ENCODE peak calls at places on chromosomes 1 and 21, in eight cellular contexts. U is cardiac muscle cell; N is CD4-positive, alpha-beta memory T cell; D is cardiac fibroblast; K is aorta; O is left ventricle myocardium inferior; B is AG09309; G is AG04450. L is an unnamed sample.

GRCh38 chr1:27071049-27071416 is 58.4 kb upstream of the TENT5B start:
- DNase-seq in U (peak), N (no peak), D (peak), K (no peak), O (no peak), B (no peak), G (no peak), L (peak)

GRCh38 chr1:165355977-165356811 is at the start of gene LMX1A:
- DNase-seq in U (peak), N (no peak), D (no peak), K (no peak), O (no peak), B (no peak), G (no peak), L (peak)

GRCh38 chr1:236654957-236655356 is 31.3 kb upstream of the ACTN2 start:
- DNase-seq in U (peak), N (no peak), D (no peak), K (no peak), O (no peak), B (no peak), G (no peak), L (no peak)

GRCh38 chr1:3270403-3271245 is 183.8 kb upstream of the ARHGEF16 start:
- DNase-seq in U (no peak), N (no peak), D (no peak), K (no peak), O (no peak), B (no peak), G (no peak), L (no peak)

GRCh38 chr1:98441281-98441680 is 220.2 kb upstream of the SNX7 start:
- DNase-seq in U (no peak), N (no peak), D (no peak), K (no peak), O (no peak), B (no peak), G (no peak), L (no peak)

GRCh38 chr1:117879284-117879683 is 50.1 kb downstream of the GDAP2 start:
- DNase-seq in U (no peak), N (no peak), D (no peak), K (no peak), O (no peak), B (no peak), G (no peak), L (no peak)

GRCh38 chr1:212702672-212703071 is 3.0 kb upstream of the BATF3 start:
- DNase-seq in U (no peak), N (no peak), D (no peak), K (no peak), O (no peak), B (no peak), G (no peak), L (no peak)

GRCh38 chr1:100219879-100220278 is 29.8 kb downstream of the DBT start:
- DNase-seq in U (peak), N (no peak), D (peak), K (no peak), O (no peak), B (no peak), G (no peak), L (peak)

GRCh38 chr1:1092149-1092855 is 18.2 kb upstream of the RNF223 start:
- DNase-seq in U (no peak), N (no peak), D (no peak), K (peak), O (peak), B (no peak), G (no peak), L (no peak)

GRCh38 chr1:161193561-161194235 is 5.2 kb downstream of the ADAMTS4 start:
- DNase-seq in U (no peak), N (no peak), D (peak), K (peak), O (no peak), B (no peak), G (no peak), L (peak)

GRCh38 chr1:209607795-209608178 is 24.3 kb downstream of the CAMK1G start:
- DNase-seq in U (no peak), N (no peak), D (no peak), K (no peak), O (no peak), B (no peak), G (no peak), L (no peak)

GRCh38 chr1:41813755-41814694 is 104.7 kb downstream of the HIVEP3 start:
- DNase-seq in U (peak), N (no peak), D (peak), K (no peak), O (peak), B (no peak), G (no peak), L (peak)

GRCh38 chr1:200588698-200589097 is 31.9 kb downstream of the KIF14 start:
- DNase-seq in U (no peak), N (no peak), D (no peak), K (no peak), O (no peak), B (no peak), G (no peak), L (no peak)

GRCh38 chr1:20481158-20481617 is 4.8 kb downstream of the CAMK2N1 start:
- DNase-seq in U (no peak), N (no peak), D (no peak), K (no peak), O (no peak), B (no peak), G (no peak), L (peak)

GRCh38 chr21:31560479-31560878 is 99.0 kb upstream of the SOD1 start:
- DNase-seq in U (no peak), N (no peak), D (no peak), K (no peak), O (no peak), B (no peak), G (no peak), L (no peak)

GRCh38 chr1:157155658-157156057 is 17.5 kb upstream of the ETV3 start:
- DNase-seq in U (peak), N (no peak), D (peak), K (no peak), O (no peak), B (no peak), G (no peak), L (no peak)

GRCh38 chr1:231315887-231316286 is 21.8 kb downstream of the EXOC8 start:
- DNase-seq in U (peak), N (peak), D (peak), K (no peak), O (peak), B (no peak), G (no peak), L (peak)

GRCh38 chr1:59730759-59731478 is 83.8 kb upstream of the HOOK1 start:
- DNase-seq in U (peak), N (no peak), D (peak), K (peak), O (peak), B (peak), G (peak), L (peak)

GRCh38 chr1:242826706-242827336 is 302.3 kb upstream of the PLD5 start:
- DNase-seq in U (no peak), N (no peak), D (no peak), K (no peak), O (no peak), B (no peak), G (no peak), L (no peak)

GRCh38 chr1:220001095-220001501 is 45.2 kb downstream of the EPRS1 start:
- DNase-seq in U (no peak), N (no peak), D (no peak), K (no peak), O (no peak), B (no peak), G (no peak), L (no peak)

GRCh38 chr1:37238376-37239224 is 204.3 kb upstream of the GRIK3 start:
- DNase-seq in U (no peak), N (no peak), D (no peak), K (no peak), O (no peak), B (no peak), G (no peak), L (peak)

GRCh38 chr1:37478890-37479254 is 4.5 kb downstream of the ZC3H12A start:
- DNase-seq in U (peak), N (peak), D (peak), K (no peak), O (no peak), B (no peak), G (no peak), L (peak)

GRCh38 chr1:70336050-70336449 is 18.5 kb downstream of the ANKRD13C start:
- DNase-seq in U (no peak), N (no peak), D (no peak), K (no peak), O (no peak), B (no peak), G (no peak), L (no peak)

GRCh38 chr1:159790237-159790917 is 9.6 kb downstream of the DUSP23 start:
- DNase-seq in U (peak), N (no peak), D (peak), K (no peak), O (no peak), B (no peak), G (no peak), L (peak)

GRCh38 chr1:1274299-1274930 is 761 bp upstream of the UBE2J2 start:
- DNase-seq in U (no peak), N (no peak), D (no peak), K (no peak), O (no peak), B (no peak), G (no peak), L (no peak)

GRCh38 chr1:1989102-1989542 is 14.5 kb downstream of the CFAP74 start:
- DNase-seq in U (peak), N (no peak), D (peak), K (no peak), O (peak), B (no peak), G (no peak), L (peak)

GRCh38 chr1:232594018-232594502 is 35.9 kb downstream of the SIPA1L2 start:
- DNase-seq in U (no peak), N (no peak), D (no peak), K (no peak), O (no peak), B (no peak), G (no peak), L (peak)

GRCh38 chr1:38728176-38728908 is 131.2 kb downstream of the RRAGC start:
- DNase-seq in U (peak), N (no peak), D (peak), K (peak), O (peak), B (peak), G (no peak), L (peak)

GRCh38 chr1:61869691-61870109 is 127.4 kb downstream of the PATJ start:
- DNase-seq in U (no peak), N (no peak), D (no peak), K (no peak), O (peak), B (no peak), G (no peak), L (no peak)

GRCh38 chr1:38266197-38266520 is 219.6 kb upstream of the POU3F1 start:
- DNase-seq in U (no peak), N (no peak), D (no peak), K (no peak), O (no peak), B (no peak), G (no peak), L (no peak)

DNA sequence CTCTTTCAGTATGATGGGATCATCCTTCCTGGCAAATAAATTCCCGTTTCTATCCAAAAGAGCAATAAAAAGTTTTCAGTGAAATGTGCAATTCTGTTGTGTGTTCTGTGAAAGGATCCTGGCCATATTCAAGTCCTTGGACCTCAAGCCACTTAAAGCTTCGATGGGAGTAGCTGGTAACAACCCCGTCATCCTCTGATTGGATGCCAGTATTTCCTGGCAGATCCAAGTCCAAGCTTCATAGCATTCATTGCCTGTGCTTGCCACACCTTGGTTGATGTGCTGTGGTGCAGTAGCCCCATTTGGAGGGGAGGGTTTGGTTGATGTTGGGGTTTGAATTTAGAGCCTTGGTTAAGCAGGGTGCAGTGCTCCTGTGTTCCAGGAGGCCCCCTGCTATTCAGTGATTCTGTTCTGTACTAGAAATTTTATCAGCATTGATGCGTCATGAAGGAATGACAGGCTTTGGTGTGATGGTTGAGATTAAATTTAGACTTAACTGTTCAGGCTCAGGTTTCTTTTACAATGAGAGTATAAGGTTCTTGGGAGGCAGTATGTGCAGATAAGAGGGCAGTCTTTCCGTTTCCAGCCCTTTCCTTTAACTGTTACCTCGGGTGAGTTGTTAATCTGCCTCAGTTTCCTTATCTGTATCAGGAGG is 4.9 kb downstream of the RPL11 start:
- DNase-seq in U (peak), N (no peak), D (no peak), K (no peak), O (no peak), B (no peak), G (no peak), L (peak)
- H3K4me3 ChIP-seq in U (no peak), N (no peak), D (no peak), K (no peak), O (no peak), B (no peak), G (no peak), L (no peak)

GRCh38 chr1:31370021-31370420 is 2.9 kb downstream of the FABP3 start:
- DNase-seq in U (peak), N (no peak), D (no peak), K (no peak), O (no peak), B (no peak), G (no peak), L (no peak)

GRCh38 chr1:31371121-31371520 is 1.8 kb downstream of the FABP3 start:
- DNase-seq in U (no peak), N (no peak), D (no peak), K (no peak), O (no peak), B (no peak), G (no peak), L (no peak)

GRCh38 chr1:31372961-31373896 is at the start of gene FABP3:
- DNase-seq in U (peak), N (no peak), D (peak), K (peak), O (peak), B (no peak), G (no peak), L (peak)

GRCh38 chr1:31372051-31372450 is 825 bp downstream of the FABP3 start:
- DNase-seq in U (no peak), N (no peak), D (no peak), K (no peak), O (no peak), B (no peak), G (no peak), L (no peak)

GRCh38 chr1:31371560-31371959 is 1.3 kb downstream of the FABP3 start:
- DNase-seq in U (no peak), N (no peak), D (no peak), K (peak), O (no peak), B (no peak), G (no peak), L (no peak)
- H3K4me3 ChIP-seq in U (peak), N (no peak), D (no peak), K (no peak), O (peak), B (no peak), G (no peak), L (peak)

GRCh38 chr1:84726593-84727275 is 36.5 kb upstream of the SSX2IP start:
- DNase-seq in U (no peak), N (no peak), D (peak), K (no peak), O (no peak), B (no peak), G (no peak), L (peak)
- H3K4me3 ChIP-seq in U (no peak), N (no peak), D (no peak), K (no peak), O (no peak), B (no peak), G (no peak), L (no peak)

GRCh38 chr1:19393051-19393450 is 80.9 kb downstream of the SLC66A1 start:
- DNase-seq in U (no peak), N (no peak), D (no peak), K (no peak), O (no peak), B (no peak), G (no peak), L (no peak)
- H3K4me3 ChIP-seq in U (no peak), N (no peak), D (no peak), K (no peak), O (no peak), B (no peak), G (no peak), L (no peak)

GRCh38 chr1:150008699-150009098 is 1.8 kb downstream of the OTUD7B start:
- DNase-seq in U (no peak), N (no peak), D (no peak), K (no peak), O (no peak), B (no peak), G (no peak), L (no peak)
- H3K4me3 ChIP-seq in U (peak), N (no peak), D (peak), K (peak), O (peak), B (peak), G (peak), L (peak)

GRCh38 chr1:172845371-172845770 is 186.5 kb downstream of the FASLG start:
- DNase-seq in U (peak), N (peak), D (peak), K (no peak), O (no peak), B (no peak), G (no peak), L (peak)
- H3K4me3 ChIP-seq in U (no peak), N (no peak), D (no peak), K (no peak), O (no peak), B (no peak), G (no peak), L (no peak)

DNA sequence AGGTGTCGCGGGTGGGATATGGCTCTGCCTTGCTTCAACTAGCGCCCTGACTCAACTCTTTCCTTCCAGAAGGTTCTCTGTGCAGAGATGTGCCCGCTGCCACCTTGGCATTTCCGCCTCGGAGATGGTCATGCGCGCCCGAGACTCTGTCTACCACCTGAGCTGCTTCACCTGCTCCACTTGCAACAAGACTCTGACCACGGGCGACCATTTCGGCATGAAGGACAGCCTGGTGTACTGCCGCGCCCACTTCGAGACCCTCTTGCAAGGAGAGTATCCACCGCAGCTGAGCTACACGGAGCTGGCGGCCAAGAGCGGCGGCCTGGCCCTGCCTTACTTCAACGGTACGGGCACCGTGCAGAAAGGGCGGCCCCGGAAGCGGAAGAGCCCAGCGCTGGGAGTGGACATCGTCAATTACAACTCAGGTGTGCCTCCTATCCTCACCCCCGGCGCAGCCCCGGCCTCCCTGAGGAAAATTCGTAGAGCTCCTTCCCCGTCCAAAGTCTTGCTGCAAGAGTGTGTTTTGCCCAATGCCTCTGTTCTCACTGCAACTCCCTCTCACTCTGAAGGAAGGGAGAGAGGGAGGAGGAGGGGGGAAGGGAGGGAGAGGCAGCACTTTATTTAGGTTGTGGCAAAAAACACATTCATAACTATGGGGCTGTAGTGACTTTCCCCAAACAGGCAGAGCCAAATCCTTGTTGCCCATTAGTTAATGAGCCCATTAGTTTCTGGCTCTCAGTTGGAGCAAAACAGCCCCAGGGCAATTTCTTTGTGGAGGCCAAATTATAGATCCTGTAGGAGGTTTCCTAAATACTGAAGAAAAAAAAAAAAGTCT is 4.3 kb downstream of the LHX9 start:
- DNase-seq in U (no peak), N (no peak), D (no peak), K (no peak), O (no peak), B (no peak), G (no peak), L (no peak)
- H3K4me3 ChIP-seq in U (no peak), N (no peak), D (no peak), K (no peak), O (no peak), B (no peak), G (no peak), L (no peak)

L was measured in fibroblast of mammary gland.